ENCODE peak calls at places on chromosomes 12 and 14, in seven cellular contexts. A is neural progenitor cell, Q is fibroblast of lung, X is PC-9, U is hepatocyte, P is DND-41, T is endothelial cell of umbilical vein. N is an unnamed sample.

GRCh38 chr14:91140672-91141071 is 26.8 kb downstream of the DGLUCY start:
- DNase-seq in A (peak; percentile 69), Q (peak; percentile 17), X (peak; percentile 3), U (no peak), P (no peak), T (peak; percentile 71), N (peak; percentile 44)

GRCh38 chr12:4054643-4055042 is 181.4 kb upstream of the PARP11 start:
- DNase-seq in A (no peak), Q (no peak), X (no peak), U (no peak), P (no peak), T (no peak), N (no peak)

GRCh38 chr14:101588286-101588975 is 27.1 kb downstream of the DIO3 start:
- DNase-seq in A (no peak), Q (no peak), X (no peak), U (no peak), P (no peak), T (no peak), N (no peak)

GRCh38 chr12:117774986-117775775 is 193.6 kb downstream of the KSR2 start:
- DNase-seq in A (no peak), Q (peak; percentile 1), X (no peak), U (no peak), P (peak; percentile 22), T (peak; percentile 76), N (no peak)

GRCh38 chr14:26290007-26290530 is 307.8 kb downstream of the NOVA1 start:
- DNase-seq in A (no peak), Q (peak; percentile 72), X (no peak), U (no peak), P (no peak), T (no peak), N (no peak)

GRCh38 chr14:60756847-60757246 is 22.3 kb downstream of the MNAT1 start:
- DNase-seq in A (no peak), Q (no peak), X (no peak), U (no peak), P (no peak), T (peak; percentile 21), N (no peak)

GRCh38 chr12:121799175-121799841 is 4.5 kb upstream of the SETD1B start:
- DNase-seq in A (peak; percentile 61), Q (peak; percentile 92), X (no peak), U (peak; percentile 85), P (peak; percentile 56), T (peak; percentile 51), N (peak; percentile 86)

GRCh38 chr14:90504643-90505042 is 107.8 kb downstream of the CALM1 start:
- DNase-seq in A (no peak), Q (no peak), X (no peak), U (no peak), P (no peak), T (no peak), N (no peak)

DNA sequence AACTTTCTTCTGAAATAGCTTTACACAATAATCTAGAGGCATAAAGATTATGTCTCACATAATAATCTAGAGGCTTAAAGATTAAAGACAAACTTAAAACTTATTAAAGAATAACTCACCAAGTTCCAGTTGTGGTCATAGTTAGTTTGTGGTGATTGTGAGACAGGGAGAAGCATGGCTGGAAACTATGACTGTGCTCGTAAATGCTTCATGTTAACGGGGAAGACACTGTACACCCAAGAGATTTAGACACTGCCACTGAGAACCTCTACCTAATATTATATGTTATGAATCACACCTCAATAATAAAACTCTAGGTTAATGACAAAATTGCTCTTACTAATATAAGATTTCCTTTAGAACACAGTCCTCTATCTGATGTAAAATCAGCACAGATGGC is 541.6 kb downstream of the TMEM121 start:
- DNase-seq in A (no peak), Q (no peak), X (no peak), U (no peak), P (no peak), T (no peak), N (no peak)
- H3K9me3 ChIP-seq in A (peaks cover 21% of the 10 kb centered on the region), Q (no peaks in the 10 kb centered on the region), X (no peaks in the 10 kb centered on the region), U (peaks cover 6% of the 10 kb centered on the region), P (peaks cover 2% of the 10 kb centered on the region), T (no peaks in the 10 kb centered on the region), N (no peaks in the 10 kb centered on the region)

GRCh38 chr12:85587158-85587557 is 249.1 kb downstream of the RASSF9 start:
- DNase-seq in A (no peak), Q (no peak), X (no peak), U (no peak), P (no peak), T (no peak), N (no peak)
- TF ChIP-seq EZH2 in A (no peak), Q (no peak), X (no peak), U (no peak), P (no peak), T (no peak), N (no peak)

GRCh38 chr12:55817352-55818139 is at the start of the genes ORMDL2 and SARNP:
- DNase-seq in A (peak; percentile 99), Q (peak; percentile 100), X (peak; percentile 96), U (peak; percentile 99), P (peak; percentile 99), T (peak; percentile 100), N (peak; percentile 100)

GRCh38 chr12:55816876-55817351 is 610 bp downstream of the SARNP start:
- DNase-seq in A (peak; percentile 31), Q (no peak), X (no peak), U (peak; percentile 49), P (no peak), T (peak; percentile 68), N (peak; percentile 29)

GRCh38 chr12:55818886-55819285 is 1.0 kb downstream of the ORMDL2 start:
- DNase-seq in A (no peak), Q (peak; percentile 65), X (no peak), U (no peak), P (no peak), T (no peak), N (no peak)

GRCh38 chr12:55820679-55821078 is 2.8 kb downstream of the ORMDL2 start:
- DNase-seq in A (no peak), Q (no peak), X (no peak), U (no peak), P (no peak), T (no peak), N (peak; percentile 39)

GRCh38 chr12:55818140-55818728 is 393 bp downstream of the ORMDL2 start:
- DNase-seq in A (no peak), Q (peak; percentile 23), X (no peak), U (no peak), P (no peak), T (no peak), N (no peak)
- TF ChIP-seq CTCF in A (no peak), Q (no peak), X (no peak), U (no peak), P (no peak), T (no peak), N (no peak)

GRCh38 chr14:46499521-46499920 is 152.1 kb downstream of the RPL10L start:
- DNase-seq in A (no peak), Q (no peak), X (no peak), U (no peak), P (no peak), T (no peak), N (no peak)
- H3K9me3 ChIP-seq in A (no peaks in the 10 kb centered on the region), Q (no peaks in the 10 kb centered on the region), X (no peaks in the 10 kb centered on the region), U (no peaks in the 10 kb centered on the region), P (no peaks in the 10 kb centered on the region), T (no peaks in the 10 kb centered on the region), N (no peaks in the 10 kb centered on the region)

DNA sequence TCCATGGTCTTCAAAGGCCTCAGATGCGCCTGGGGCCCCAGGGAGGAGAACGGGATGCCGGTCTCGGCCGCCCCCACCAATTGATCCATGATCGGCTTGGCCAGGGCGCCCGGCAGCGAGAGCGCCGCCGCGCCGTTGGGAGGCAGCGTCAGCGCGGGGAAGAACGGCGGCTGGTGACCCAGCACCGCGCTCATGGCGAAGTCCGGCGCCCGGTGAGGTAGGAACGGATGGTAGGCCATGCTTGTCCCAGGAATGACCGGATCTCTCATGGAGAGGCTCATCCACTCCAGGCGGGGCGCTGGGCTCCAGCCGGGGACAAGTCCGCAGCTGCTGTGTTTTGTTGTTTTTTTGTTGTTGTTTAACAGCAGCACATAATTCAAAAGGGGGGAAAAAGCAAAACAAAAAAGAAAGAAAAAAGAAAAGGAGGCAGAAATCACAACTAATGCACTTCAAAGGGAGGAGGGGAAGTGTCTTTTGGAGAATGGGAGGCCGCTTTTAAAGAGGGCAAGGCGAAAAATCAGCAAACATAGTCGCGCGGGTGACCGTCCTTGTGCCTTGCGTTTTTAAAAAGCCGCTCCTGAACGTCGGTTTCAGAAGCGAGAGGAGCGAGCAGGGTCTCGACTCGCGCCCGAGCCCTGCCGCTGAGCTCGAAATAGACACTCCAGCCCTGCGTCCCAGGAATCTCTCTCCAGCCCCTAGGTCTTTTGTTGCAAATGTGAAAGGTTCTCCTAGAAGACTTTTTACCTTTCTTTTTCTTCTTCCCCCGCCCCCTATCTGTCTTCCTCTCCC is 861 bp downstream of the TBX3 start:
- DNase-seq in A (peak; percentile 75), Q (no peak), X (no peak), U (no peak), P (no peak), T (peak; percentile 17), N (peak; percentile 23)
- TF ChIP-seq EZH2 in A (peak; percentile 68), Q (no peak), X (no peak), U (no peak), P (no peak), T (no peak), N (peak; percentile 16)

GRCh38 chr14:55704654-55705053 is 124.6 kb downstream of the KTN1 start:
- DNase-seq in A (no peak), Q (no peak), X (no peak), U (no peak), P (no peak), T (no peak), N (no peak)

GRCh38 chr14:55705651-55706340 is 125.8 kb downstream of the KTN1 start:
- DNase-seq in A (no peak), Q (peak; percentile 20), X (no peak), U (peak; percentile 71), P (peak; percentile 13), T (no peak), N (no peak)

GRCh38 chr14:55706341-55706684 is 126.3 kb downstream of the KTN1 start:
- DNase-seq in A (no peak), Q (no peak), X (no peak), U (no peak), P (no peak), T (no peak), N (no peak)

GRCh38 chr14:55706893-55707292 is 126.9 kb downstream of the KTN1 start:
- DNase-seq in A (no peak), Q (no peak), X (no peak), U (no peak), P (no peak), T (no peak), N (no peak)

DNA sequence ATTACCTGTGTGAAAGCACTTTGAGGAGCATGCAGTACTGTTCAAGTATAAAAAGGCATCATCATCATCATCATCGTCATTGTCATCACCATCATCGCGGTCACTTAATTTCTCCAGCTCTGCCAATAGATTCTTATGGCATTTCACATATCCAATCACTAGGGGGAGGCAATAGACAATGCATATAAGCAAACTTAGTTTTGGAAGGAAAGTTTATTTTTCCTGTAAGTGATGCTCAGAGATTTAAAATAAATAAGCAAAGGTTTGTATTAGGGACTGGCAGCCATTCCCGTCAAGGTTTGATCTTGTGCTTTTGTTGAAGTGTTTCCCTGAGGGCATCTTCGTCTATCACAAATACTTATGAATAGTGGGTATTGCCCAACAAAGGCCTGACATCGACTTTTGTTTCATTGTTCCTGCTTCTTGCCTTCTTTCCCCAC is 127.4 kb downstream of the KTN1 start:
- DNase-seq in A (peak; percentile 46), Q (peak; percentile 60), X (no peak), U (peak; percentile 61), P (no peak), T (peak; percentile 51), N (peak; percentile 71)
- TF ChIP-seq CTCF in A (peak; percentile 76), Q (peak; percentile 55), X (peak; percentile 81), U (peak; percentile 82), P (peak; percentile 83), T (peak; percentile 53), N (peak; percentile 74)

GRCh38 chr14:87229131-87229530 is 763.9 kb downstream of the GALC start:
- DNase-seq in A (no peak), Q (no peak), X (no peak), U (no peak), P (no peak), T (no peak), N (peak; percentile 80)
- H3K9me3 ChIP-seq in A (no peaks in the 10 kb centered on the region), Q (no peaks in the 10 kb centered on the region), X (no peaks in the 10 kb centered on the region), U (no peaks in the 10 kb centered on the region), P (peaks cover 5% of the 10 kb centered on the region), T (no peaks in the 10 kb centered on the region), N (peaks cover 10% of the 10 kb centered on the region)